ENCODE peak calls at places on chromosomes 6 and 20, in seven cellular contexts. One of them, this sample, is unnamed.

GRCh38 chr6:32190946-32191677 is 1.1 kb upstream of the PBX2 start:
- DNase-seq in amygdala: no peak
- DNase-seq in NCI-H1092: no peak
- DNase-seq in stimulated activated CD8-positive, alpha-beta memory T cell treated with anti-CD3 and anti-CD28 coated beads, Interleukin-2, amount 100 ng/mL, for 48 hours: no peak
- DNase-seq in H54: no peak
- DNase-seq in activated T-helper 1 cell treated with anti-CD3 and anti-CD28 coated beads, Interleukin-12 subunit alpha, Interleukin-12 subunit beta, Interleukin-2, Interleukin-4 antibody, amounts not matched to agents 30 ng/mL and 10 ng/mL and 1 ng/mL, durations not matched to agents 14 hours and 24 hours and 36 hours: no peak
- DNase-seq in naive thymus-derived CD8-positive, alpha-beta T cell: no peak
- DNase-seq in this sample: no peak

GRCh38 chr6:2766767-2767314 is 1.6 kb downstream of the WRNIP1 start:
- DNase-seq in H54: no peak
- DNase-seq in naive thymus-derived CD8-positive, alpha-beta T cell: no peak
- DNase-seq in amygdala: no peak
- DNase-seq in activated T-helper 1 cell treated with anti-CD3 and anti-CD28 coated beads, Interleukin-12 subunit alpha, Interleukin-12 subunit beta, Interleukin-2, Interleukin-4 antibody, amounts not matched to agents 30 ng/mL and 10 ng/mL and 1 ng/mL, durations not matched to agents 14 hours and 24 hours and 36 hours: no peak
- DNase-seq in stimulated activated CD8-positive, alpha-beta memory T cell treated with anti-CD3 and anti-CD28 coated beads, Interleukin-2, amount 100 ng/mL, for 48 hours: no peak
- DNase-seq in NCI-H1092: no peak
- DNase-seq in this sample: peak

GRCh38 chr20:38649275-38649891 is 47.8 kb downstream of the ARHGAP40 start:
- DNase-seq in NCI-H1092: peak
- DNase-seq in stimulated activated CD8-positive, alpha-beta memory T cell treated with anti-CD3 and anti-CD28 coated beads, Interleukin-2, amount 100 ng/mL, for 48 hours: no peak
- DNase-seq in H54: no peak
- DNase-seq in amygdala: peak
- DNase-seq in activated T-helper 1 cell treated with anti-CD3 and anti-CD28 coated beads, Interleukin-12 subunit alpha, Interleukin-12 subunit beta, Interleukin-2, Interleukin-4 antibody, amounts not matched to agents 30 ng/mL and 10 ng/mL and 1 ng/mL, durations not matched to agents 14 hours and 24 hours and 36 hours: no peak
- DNase-seq in naive thymus-derived CD8-positive, alpha-beta T cell: no peak
- DNase-seq in this sample: no peak

GRCh38 chr6:15966000-15966399 is 162.9 kb upstream of the MYLIP start:
- DNase-seq in activated T-helper 1 cell treated with anti-CD3 and anti-CD28 coated beads, Interleukin-12 subunit alpha, Interleukin-12 subunit beta, Interleukin-2, Interleukin-4 antibody, amounts not matched to agents 30 ng/mL and 10 ng/mL and 1 ng/mL, durations not matched to agents 14 hours and 24 hours and 36 hours: no peak
- DNase-seq in naive thymus-derived CD8-positive, alpha-beta T cell: no peak
- DNase-seq in NCI-H1092: no peak
- DNase-seq in amygdala: no peak
- DNase-seq in stimulated activated CD8-positive, alpha-beta memory T cell treated with anti-CD3 and anti-CD28 coated beads, Interleukin-2, amount 100 ng/mL, for 48 hours: no peak
- DNase-seq in H54: no peak
- DNase-seq in this sample: no peak

GRCh38 chr6:96116674-96117073 is 100.9 kb downstream of the FUT9 start:
- DNase-seq in NCI-H1092: no peak
- DNase-seq in naive thymus-derived CD8-positive, alpha-beta T cell: no peak
- DNase-seq in stimulated activated CD8-positive, alpha-beta memory T cell treated with anti-CD3 and anti-CD28 coated beads, Interleukin-2, amount 100 ng/mL, for 48 hours: no peak
- DNase-seq in H54: no peak
- DNase-seq in activated T-helper 1 cell treated with anti-CD3 and anti-CD28 coated beads, Interleukin-12 subunit alpha, Interleukin-12 subunit beta, Interleukin-2, Interleukin-4 antibody, amounts not matched to agents 30 ng/mL and 10 ng/mL and 1 ng/mL, durations not matched to agents 14 hours and 24 hours and 36 hours: no peak
- DNase-seq in amygdala: no peak
- DNase-seq in this sample: no peak

GRCh38 chr6:134997133-134997841 is 47.4 kb upstream of the ALDH8A1 start:
- DNase-seq in H54: no peak
- DNase-seq in activated T-helper 1 cell treated with anti-CD3 and anti-CD28 coated beads, Interleukin-12 subunit alpha, Interleukin-12 subunit beta, Interleukin-2, Interleukin-4 antibody, amounts not matched to agents 30 ng/mL and 10 ng/mL and 1 ng/mL, durations not matched to agents 14 hours and 24 hours and 36 hours: no peak
- DNase-seq in naive thymus-derived CD8-positive, alpha-beta T cell: no peak
- DNase-seq in stimulated activated CD8-positive, alpha-beta memory T cell treated with anti-CD3 and anti-CD28 coated beads, Interleukin-2, amount 100 ng/mL, for 48 hours: no peak
- DNase-seq in NCI-H1092: no peak
- DNase-seq in amygdala: no peak
- DNase-seq in this sample: no peak

GRCh38 chr20:34575756-34576155 is 17.2 kb downstream of the MAP1LC3A start:
- DNase-seq in naive thymus-derived CD8-positive, alpha-beta T cell: no peak
- DNase-seq in activated T-helper 1 cell treated with anti-CD3 and anti-CD28 coated beads, Interleukin-12 subunit alpha, Interleukin-12 subunit beta, Interleukin-2, Interleukin-4 antibody, amounts not matched to agents 30 ng/mL and 10 ng/mL and 1 ng/mL, durations not matched to agents 14 hours and 24 hours and 36 hours: no peak
- DNase-seq in stimulated activated CD8-positive, alpha-beta memory T cell treated with anti-CD3 and anti-CD28 coated beads, Interleukin-2, amount 100 ng/mL, for 48 hours: no peak
- DNase-seq in H54: no peak
- DNase-seq in NCI-H1092: no peak
- DNase-seq in amygdala: no peak
- DNase-seq in this sample: no peak

GRCh38 chr6:154383273-154383672 is 26.7 kb upstream of the IPCEF1 start:
- DNase-seq in amygdala: no peak
- DNase-seq in stimulated activated CD8-positive, alpha-beta memory T cell treated with anti-CD3 and anti-CD28 coated beads, Interleukin-2, amount 100 ng/mL, for 48 hours: no peak
- DNase-seq in activated T-helper 1 cell treated with anti-CD3 and anti-CD28 coated beads, Interleukin-12 subunit alpha, Interleukin-12 subunit beta, Interleukin-2, Interleukin-4 antibody, amounts not matched to agents 30 ng/mL and 10 ng/mL and 1 ng/mL, durations not matched to agents 14 hours and 24 hours and 36 hours: no peak
- DNase-seq in NCI-H1092: no peak
- DNase-seq in naive thymus-derived CD8-positive, alpha-beta T cell: no peak
- DNase-seq in H54: no peak
- DNase-seq in this sample: peak

GRCh38 chr6:126033696-126034095 is 47.4 kb downstream of the TRMT11 start:
- DNase-seq in stimulated activated CD8-positive, alpha-beta memory T cell treated with anti-CD3 and anti-CD28 coated beads, Interleukin-2, amount 100 ng/mL, for 48 hours: no peak
- DNase-seq in H54: peak
- DNase-seq in amygdala: no peak
- DNase-seq in naive thymus-derived CD8-positive, alpha-beta T cell: no peak
- DNase-seq in NCI-H1092: no peak
- DNase-seq in activated T-helper 1 cell treated with anti-CD3 and anti-CD28 coated beads, Interleukin-12 subunit alpha, Interleukin-12 subunit beta, Interleukin-2, Interleukin-4 antibody, amounts not matched to agents 30 ng/mL and 10 ng/mL and 1 ng/mL, durations not matched to agents 14 hours and 24 hours and 36 hours: no peak
- DNase-seq in this sample: peak

GRCh38 chr20:50834599-50835005 is 39.7 kb downstream of the BCAS4 start:
- DNase-seq in H54: no peak
- DNase-seq in activated T-helper 1 cell treated with anti-CD3 and anti-CD28 coated beads, Interleukin-12 subunit alpha, Interleukin-12 subunit beta, Interleukin-2, Interleukin-4 antibody, amounts not matched to agents 30 ng/mL and 10 ng/mL and 1 ng/mL, durations not matched to agents 14 hours and 24 hours and 36 hours: no peak
- DNase-seq in stimulated activated CD8-positive, alpha-beta memory T cell treated with anti-CD3 and anti-CD28 coated beads, Interleukin-2, amount 100 ng/mL, for 48 hours: no peak
- DNase-seq in amygdala: no peak
- DNase-seq in NCI-H1092: no peak
- DNase-seq in naive thymus-derived CD8-positive, alpha-beta T cell: no peak
- DNase-seq in this sample: peak

GRCh38 chr20:35304956-35305355 is 12.7 kb upstream of the FAM83C start:
- DNase-seq in activated T-helper 1 cell treated with anti-CD3 and anti-CD28 coated beads, Interleukin-12 subunit alpha, Interleukin-12 subunit beta, Interleukin-2, Interleukin-4 antibody, amounts not matched to agents 30 ng/mL and 10 ng/mL and 1 ng/mL, durations not matched to agents 14 hours and 24 hours and 36 hours: no peak
- DNase-seq in naive thymus-derived CD8-positive, alpha-beta T cell: no peak
- DNase-seq in H54: no peak
- DNase-seq in amygdala: no peak
- DNase-seq in NCI-H1092: no peak
- DNase-seq in stimulated activated CD8-positive, alpha-beta memory T cell treated with anti-CD3 and anti-CD28 coated beads, Interleukin-2, amount 100 ng/mL, for 48 hours: no peak
- DNase-seq in this sample: no peak

GRCh38 chr20:63394069-63394468 is 32.9 kb upstream of the CHRNA4 start:
- DNase-seq in amygdala: no peak
- DNase-seq in stimulated activated CD8-positive, alpha-beta memory T cell treated with anti-CD3 and anti-CD28 coated beads, Interleukin-2, amount 100 ng/mL, for 48 hours: no peak
- DNase-seq in naive thymus-derived CD8-positive, alpha-beta T cell: no peak
- DNase-seq in H54: no peak
- DNase-seq in activated T-helper 1 cell treated with anti-CD3 and anti-CD28 coated beads, Interleukin-12 subunit alpha, Interleukin-12 subunit beta, Interleukin-2, Interleukin-4 antibody, amounts not matched to agents 30 ng/mL and 10 ng/mL and 1 ng/mL, durations not matched to agents 14 hours and 24 hours and 36 hours: no peak
- DNase-seq in NCI-H1092: no peak
- DNase-seq in this sample: peak

GRCh38 chr20:53827996-53828672 is 234.5 kb upstream of the ZNF217 start:
- DNase-seq in naive thymus-derived CD8-positive, alpha-beta T cell: no peak
- DNase-seq in H54: no peak
- DNase-seq in activated T-helper 1 cell treated with anti-CD3 and anti-CD28 coated beads, Interleukin-12 subunit alpha, Interleukin-12 subunit beta, Interleukin-2, Interleukin-4 antibody, amounts not matched to agents 30 ng/mL and 10 ng/mL and 1 ng/mL, durations not matched to agents 14 hours and 24 hours and 36 hours: no peak
- DNase-seq in NCI-H1092: no peak
- DNase-seq in stimulated activated CD8-positive, alpha-beta memory T cell treated with anti-CD3 and anti-CD28 coated beads, Interleukin-2, amount 100 ng/mL, for 48 hours: no peak
- DNase-seq in amygdala: no peak
- DNase-seq in this sample: peak

GRCh38 chr6:14770572-14770971 is 475.3 kb upstream of the JARID2 start:
- DNase-seq in NCI-H1092: no peak
- DNase-seq in stimulated activated CD8-positive, alpha-beta memory T cell treated with anti-CD3 and anti-CD28 coated beads, Interleukin-2, amount 100 ng/mL, for 48 hours: no peak
- DNase-seq in activated T-helper 1 cell treated with anti-CD3 and anti-CD28 coated beads, Interleukin-12 subunit alpha, Interleukin-12 subunit beta, Interleukin-2, Interleukin-4 antibody, amounts not matched to agents 30 ng/mL and 10 ng/mL and 1 ng/mL, durations not matched to agents 14 hours and 24 hours and 36 hours: no peak
- DNase-seq in H54: no peak
- DNase-seq in amygdala: no peak
- DNase-seq in naive thymus-derived CD8-positive, alpha-beta T cell: no peak
- DNase-seq in this sample: peak

GRCh38 chr6:25395731-25396130 is 116.6 kb downstream of the CARMIL1 start:
- DNase-seq in activated T-helper 1 cell treated with anti-CD3 and anti-CD28 coated beads, Interleukin-12 subunit alpha, Interleukin-12 subunit beta, Interleukin-2, Interleukin-4 antibody, amounts not matched to agents 30 ng/mL and 10 ng/mL and 1 ng/mL, durations not matched to agents 14 hours and 24 hours and 36 hours: no peak
- DNase-seq in H54: no peak
- DNase-seq in NCI-H1092: no peak
- DNase-seq in naive thymus-derived CD8-positive, alpha-beta T cell: no peak
- DNase-seq in amygdala: no peak
- DNase-seq in stimulated activated CD8-positive, alpha-beta memory T cell treated with anti-CD3 and anti-CD28 coated beads, Interleukin-2, amount 100 ng/mL, for 48 hours: no peak
- DNase-seq in this sample: no peak

GRCh38 chr6:39849764-39850163 is 57.6 kb downstream of the DAAM2 start:
- DNase-seq in amygdala: no peak
- DNase-seq in naive thymus-derived CD8-positive, alpha-beta T cell: no peak
- DNase-seq in stimulated activated CD8-positive, alpha-beta memory T cell treated with anti-CD3 and anti-CD28 coated beads, Interleukin-2, amount 100 ng/mL, for 48 hours: no peak
- DNase-seq in H54: no peak
- DNase-seq in activated T-helper 1 cell treated with anti-CD3 and anti-CD28 coated beads, Interleukin-12 subunit alpha, Interleukin-12 subunit beta, Interleukin-2, Interleukin-4 antibody, amounts not matched to agents 30 ng/mL and 10 ng/mL and 1 ng/mL, durations not matched to agents 14 hours and 24 hours and 36 hours: no peak
- DNase-seq in NCI-H1092: no peak
- DNase-seq in this sample: no peak

GRCh38 chr6:170253226-170253909 is 37.5 kb downstream of the DLL1 start:
- DNase-seq in H54: no peak
- DNase-seq in NCI-H1092: peak
- DNase-seq in amygdala: no peak
- DNase-seq in stimulated activated CD8-positive, alpha-beta memory T cell treated with anti-CD3 and anti-CD28 coated beads, Interleukin-2, amount 100 ng/mL, for 48 hours: no peak
- DNase-seq in naive thymus-derived CD8-positive, alpha-beta T cell: no peak
- DNase-seq in activated T-helper 1 cell treated with anti-CD3 and anti-CD28 coated beads, Interleukin-12 subunit alpha, Interleukin-12 subunit beta, Interleukin-2, Interleukin-4 antibody, amounts not matched to agents 30 ng/mL and 10 ng/mL and 1 ng/mL, durations not matched to agents 14 hours and 24 hours and 36 hours: no peak
- DNase-seq in this sample: no peak

GRCh38 chr20:48324744-48325143 is 503.1 kb downstream of the PREX1 start:
- DNase-seq in amygdala: no peak
- DNase-seq in NCI-H1092: no peak
- DNase-seq in H54: no peak
- DNase-seq in naive thymus-derived CD8-positive, alpha-beta T cell: no peak
- DNase-seq in activated T-helper 1 cell treated with anti-CD3 and anti-CD28 coated beads, Interleukin-12 subunit alpha, Interleukin-12 subunit beta, Interleukin-2, Interleukin-4 antibody, amounts not matched to agents 30 ng/mL and 10 ng/mL and 1 ng/mL, durations not matched to agents 14 hours and 24 hours and 36 hours: no peak
- DNase-seq in stimulated activated CD8-positive, alpha-beta memory T cell treated with anti-CD3 and anti-CD28 coated beads, Interleukin-2, amount 100 ng/mL, for 48 hours: no peak
- DNase-seq in this sample: no peak

GRCh38 chr6:23547851-23548250 is 578.2 kb upstream of the NRSN1 start:
- DNase-seq in naive thymus-derived CD8-positive, alpha-beta T cell: no peak
- DNase-seq in activated T-helper 1 cell treated with anti-CD3 and anti-CD28 coated beads, Interleukin-12 subunit alpha, Interleukin-12 subunit beta, Interleukin-2, Interleukin-4 antibody, amounts not matched to agents 30 ng/mL and 10 ng/mL and 1 ng/mL, durations not matched to agents 14 hours and 24 hours and 36 hours: no peak
- DNase-seq in stimulated activated CD8-positive, alpha-beta memory T cell treated with anti-CD3 and anti-CD28 coated beads, Interleukin-2, amount 100 ng/mL, for 48 hours: no peak
- DNase-seq in amygdala: no peak
- DNase-seq in H54: no peak
- DNase-seq in NCI-H1092: peak
- DNase-seq in this sample: no peak

GRCh38 chr6:46269447-46270229 is 98.9 kb upstream of the ENPP5 start:
- DNase-seq in NCI-H1092: peak
- DNase-seq in amygdala: peak
- DNase-seq in H54: no peak
- DNase-seq in stimulated activated CD8-positive, alpha-beta memory T cell treated with anti-CD3 and anti-CD28 coated beads, Interleukin-2, amount 100 ng/mL, for 48 hours: no peak
- DNase-seq in activated T-helper 1 cell treated with anti-CD3 and anti-CD28 coated beads, Interleukin-12 subunit alpha, Interleukin-12 subunit beta, Interleukin-2, Interleukin-4 antibody, amounts not matched to agents 30 ng/mL and 10 ng/mL and 1 ng/mL, durations not matched to agents 14 hours and 24 hours and 36 hours: no peak
- DNase-seq in naive thymus-derived CD8-positive, alpha-beta T cell: no peak
- DNase-seq in this sample: no peak

GRCh38 chr20:53343433-53343832 is 250.2 kb downstream of the ZNF217 start:
- DNase-seq in NCI-H1092: peak
- DNase-seq in stimulated activated CD8-positive, alpha-beta memory T cell treated with anti-CD3 and anti-CD28 coated beads, Interleukin-2, amount 100 ng/mL, for 48 hours: no peak
- DNase-seq in activated T-helper 1 cell treated with anti-CD3 and anti-CD28 coated beads, Interleukin-12 subunit alpha, Interleukin-12 subunit beta, Interleukin-2, Interleukin-4 antibody, amounts not matched to agents 30 ng/mL and 10 ng/mL and 1 ng/mL, durations not matched to agents 14 hours and 24 hours and 36 hours: no peak
- DNase-seq in naive thymus-derived CD8-positive, alpha-beta T cell: no peak
- DNase-seq in H54: no peak
- DNase-seq in amygdala: no peak
- DNase-seq in this sample: no peak

GRCh38 chr6:142568857-142569597 is 267.2 kb downstream of the ADGRG6 start:
- DNase-seq in activated T-helper 1 cell treated with anti-CD3 and anti-CD28 coated beads, Interleukin-12 subunit alpha, Interleukin-12 subunit beta, Interleukin-2, Interleukin-4 antibody, amounts not matched to agents 30 ng/mL and 10 ng/mL and 1 ng/mL, durations not matched to agents 14 hours and 24 hours and 36 hours: no peak
- DNase-seq in naive thymus-derived CD8-positive, alpha-beta T cell: no peak
- DNase-seq in H54: no peak
- DNase-seq in stimulated activated CD8-positive, alpha-beta memory T cell treated with anti-CD3 and anti-CD28 coated beads, Interleukin-2, amount 100 ng/mL, for 48 hours: no peak
- DNase-seq in amygdala: no peak
- DNase-seq in NCI-H1092: no peak
- DNase-seq in this sample: peak

GRCh38 chr6:148629910-148630470 is 116.8 kb upstream of the UST start:
- DNase-seq in NCI-H1092: no peak
- DNase-seq in stimulated activated CD8-positive, alpha-beta memory T cell treated with anti-CD3 and anti-CD28 coated beads, Interleukin-2, amount 100 ng/mL, for 48 hours: no peak
- DNase-seq in naive thymus-derived CD8-positive, alpha-beta T cell: no peak
- DNase-seq in activated T-helper 1 cell treated with anti-CD3 and anti-CD28 coated beads, Interleukin-12 subunit alpha, Interleukin-12 subunit beta, Interleukin-2, Interleukin-4 antibody, amounts not matched to agents 30 ng/mL and 10 ng/mL and 1 ng/mL, durations not matched to agents 14 hours and 24 hours and 36 hours: no peak
- DNase-seq in H54: no peak
- DNase-seq in amygdala: no peak
- DNase-seq in this sample: no peak

GRCh38 chr6:27092316-27092692 is 155.2 kb upstream of the PRSS16 start:
- DNase-seq in activated T-helper 1 cell treated with anti-CD3 and anti-CD28 coated beads, Interleukin-12 subunit alpha, Interleukin-12 subunit beta, Interleukin-2, Interleukin-4 antibody, amounts not matched to agents 30 ng/mL and 10 ng/mL and 1 ng/mL, durations not matched to agents 14 hours and 24 hours and 36 hours: no peak
- DNase-seq in H54: no peak
- DNase-seq in naive thymus-derived CD8-positive, alpha-beta T cell: no peak
- DNase-seq in NCI-H1092: no peak
- DNase-seq in amygdala: no peak
- DNase-seq in stimulated activated CD8-positive, alpha-beta memory T cell treated with anti-CD3 and anti-CD28 coated beads, Interleukin-2, amount 100 ng/mL, for 48 hours: no peak
- DNase-seq in this sample: no peak

GRCh38 chr20:53949319-53949839 is 121.0 kb downstream of the BCAS1 start:
- DNase-seq in H54: peak
- DNase-seq in amygdala: no peak
- DNase-seq in naive thymus-derived CD8-positive, alpha-beta T cell: peak
- DNase-seq in activated T-helper 1 cell treated with anti-CD3 and anti-CD28 coated beads, Interleukin-12 subunit alpha, Interleukin-12 subunit beta, Interleukin-2, Interleukin-4 antibody, amounts not matched to agents 30 ng/mL and 10 ng/mL and 1 ng/mL, durations not matched to agents 14 hours and 24 hours and 36 hours: peak
- DNase-seq in stimulated activated CD8-positive, alpha-beta memory T cell treated with anti-CD3 and anti-CD28 coated beads, Interleukin-2, amount 100 ng/mL, for 48 hours: peak
- DNase-seq in NCI-H1092: no peak
- DNase-seq in this sample: peak

GRCh38 chr6:107972413-107973096 is 14.5 kb upstream of the SEC63 start:
- DNase-seq in stimulated activated CD8-positive, alpha-beta memory T cell treated with anti-CD3 and anti-CD28 coated beads, Interleukin-2, amount 100 ng/mL, for 48 hours: no peak
- DNase-seq in naive thymus-derived CD8-positive, alpha-beta T cell: no peak
- DNase-seq in H54: no peak
- DNase-seq in activated T-helper 1 cell treated with anti-CD3 and anti-CD28 coated beads, Interleukin-12 subunit alpha, Interleukin-12 subunit beta, Interleukin-2, Interleukin-4 antibody, amounts not matched to agents 30 ng/mL and 10 ng/mL and 1 ng/mL, durations not matched to agents 14 hours and 24 hours and 36 hours: no peak
- DNase-seq in NCI-H1092: no peak
- DNase-seq in amygdala: no peak
- DNase-seq in this sample: no peak

GRCh38 chr20:8918145-8918544 is 150.7 kb upstream of the PLCB4 start:
- DNase-seq in naive thymus-derived CD8-positive, alpha-beta T cell: no peak
- DNase-seq in H54: no peak
- DNase-seq in activated T-helper 1 cell treated with anti-CD3 and anti-CD28 coated beads, Interleukin-12 subunit alpha, Interleukin-12 subunit beta, Interleukin-2, Interleukin-4 antibody, amounts not matched to agents 30 ng/mL and 10 ng/mL and 1 ng/mL, durations not matched to agents 14 hours and 24 hours and 36 hours: no peak
- DNase-seq in NCI-H1092: no peak
- DNase-seq in amygdala: no peak
- DNase-seq in stimulated activated CD8-positive, alpha-beta memory T cell treated with anti-CD3 and anti-CD28 coated beads, Interleukin-2, amount 100 ng/mL, for 48 hours: no peak
- DNase-seq in this sample: no peak

GRCh38 chr20:25090492-25091429 is 8.8 kb upstream of the VSX1 start:
- DNase-seq in amygdala: no peak
- DNase-seq in stimulated activated CD8-positive, alpha-beta memory T cell treated with anti-CD3 and anti-CD28 coated beads, Interleukin-2, amount 100 ng/mL, for 48 hours: peak
- DNase-seq in activated T-helper 1 cell treated with anti-CD3 and anti-CD28 coated beads, Interleukin-12 subunit alpha, Interleukin-12 subunit beta, Interleukin-2, Interleukin-4 antibody, amounts not matched to agents 30 ng/mL and 10 ng/mL and 1 ng/mL, durations not matched to agents 14 hours and 24 hours and 36 hours: peak
- DNase-seq in NCI-H1092: peak
- DNase-seq in H54: no peak
- DNase-seq in naive thymus-derived CD8-positive, alpha-beta T cell: peak
- DNase-seq in this sample: peak

GRCh38 chr20:330233-331149 is 5.1 kb downstream of the SOX12 start:
- DNase-seq in naive thymus-derived CD8-positive, alpha-beta T cell: peak
- DNase-seq in stimulated activated CD8-positive, alpha-beta memory T cell treated with anti-CD3 and anti-CD28 coated beads, Interleukin-2, amount 100 ng/mL, for 48 hours: no peak
- DNase-seq in H54: peak
- DNase-seq in amygdala: peak
- DNase-seq in NCI-H1092: peak
- DNase-seq in activated T-helper 1 cell treated with anti-CD3 and anti-CD28 coated beads, Interleukin-12 subunit alpha, Interleukin-12 subunit beta, Interleukin-2, Interleukin-4 antibody, amounts not matched to agents 30 ng/mL and 10 ng/mL and 1 ng/mL, durations not matched to agents 14 hours and 24 hours and 36 hours: peak
- DNase-seq in this sample: peak

GRCh38 chr6:153927867-153928266 is 111.2 kb upstream of the OPRM1 start:
- DNase-seq in stimulated activated CD8-positive, alpha-beta memory T cell treated with anti-CD3 and anti-CD28 coated beads, Interleukin-2, amount 100 ng/mL, for 48 hours: no peak
- DNase-seq in naive thymus-derived CD8-positive, alpha-beta T cell: no peak
- DNase-seq in amygdala: no peak
- DNase-seq in activated T-helper 1 cell treated with anti-CD3 and anti-CD28 coated beads, Interleukin-12 subunit alpha, Interleukin-12 subunit beta, Interleukin-2, Interleukin-4 antibody, amounts not matched to agents 30 ng/mL and 10 ng/mL and 1 ng/mL, durations not matched to agents 14 hours and 24 hours and 36 hours: no peak
- DNase-seq in NCI-H1092: no peak
- DNase-seq in H54: no peak
- DNase-seq in this sample: no peak

GRCh38 chr6:66931787-66932186 is 1224.8 kb upstream of the EYS start:
- DNase-seq in H54: no peak
- DNase-seq in activated T-helper 1 cell treated with anti-CD3 and anti-CD28 coated beads, Interleukin-12 subunit alpha, Interleukin-12 subunit beta, Interleukin-2, Interleukin-4 antibody, amounts not matched to agents 30 ng/mL and 10 ng/mL and 1 ng/mL, durations not matched to agents 14 hours and 24 hours and 36 hours: no peak
- DNase-seq in naive thymus-derived CD8-positive, alpha-beta T cell: no peak
- DNase-seq in amygdala: no peak
- DNase-seq in NCI-H1092: no peak
- DNase-seq in stimulated activated CD8-positive, alpha-beta memory T cell treated with anti-CD3 and anti-CD28 coated beads, Interleukin-2, amount 100 ng/mL, for 48 hours: no peak
- DNase-seq in this sample: no peak

GRCh38 chr6:156167289-156168076 is 609.7 kb upstream of the ARID1B start:
- DNase-seq in amygdala: no peak
- DNase-seq in H54: no peak
- DNase-seq in activated T-helper 1 cell treated with anti-CD3 and anti-CD28 coated beads, Interleukin-12 subunit alpha, Interleukin-12 subunit beta, Interleukin-2, Interleukin-4 antibody, amounts not matched to agents 30 ng/mL and 10 ng/mL and 1 ng/mL, durations not matched to agents 14 hours and 24 hours and 36 hours: no peak
- DNase-seq in naive thymus-derived CD8-positive, alpha-beta T cell: no peak
- DNase-seq in stimulated activated CD8-positive, alpha-beta memory T cell treated with anti-CD3 and anti-CD28 coated beads, Interleukin-2, amount 100 ng/mL, for 48 hours: no peak
- DNase-seq in NCI-H1092: no peak
- DNase-seq in this sample: no peak

GRCh38 chr6:20455175-20456075 is 53.7 kb downstream of the E2F3 start:
- DNase-seq in naive thymus-derived CD8-positive, alpha-beta T cell: no peak
- DNase-seq in H54: no peak
- DNase-seq in activated T-helper 1 cell treated with anti-CD3 and anti-CD28 coated beads, Interleukin-12 subunit alpha, Interleukin-12 subunit beta, Interleukin-2, Interleukin-4 antibody, amounts not matched to agents 30 ng/mL and 10 ng/mL and 1 ng/mL, durations not matched to agents 14 hours and 24 hours and 36 hours: no peak
- DNase-seq in amygdala: no peak
- DNase-seq in NCI-H1092: no peak
- DNase-seq in stimulated activated CD8-positive, alpha-beta memory T cell treated with anti-CD3 and anti-CD28 coated beads, Interleukin-2, amount 100 ng/mL, for 48 hours: no peak
- DNase-seq in this sample: peak

GRCh38 chr6:45877970-45878590 is 137.6 kb downstream of the CLIC5 start:
- DNase-seq in NCI-H1092: no peak
- DNase-seq in activated T-helper 1 cell treated with anti-CD3 and anti-CD28 coated beads, Interleukin-12 subunit alpha, Interleukin-12 subunit beta, Interleukin-2, Interleukin-4 antibody, amounts not matched to agents 30 ng/mL and 10 ng/mL and 1 ng/mL, durations not matched to agents 14 hours and 24 hours and 36 hours: no peak
- DNase-seq in naive thymus-derived CD8-positive, alpha-beta T cell: no peak
- DNase-seq in amygdala: no peak
- DNase-seq in stimulated activated CD8-positive, alpha-beta memory T cell treated with anti-CD3 and anti-CD28 coated beads, Interleukin-2, amount 100 ng/mL, for 48 hours: no peak
- DNase-seq in H54: no peak
- DNase-seq in this sample: no peak

GRCh38 chr20:19048898-19049889 is 163.2 kb upstream of the SLC24A3 start:
- DNase-seq in naive thymus-derived CD8-positive, alpha-beta T cell: no peak
- DNase-seq in NCI-H1092: no peak
- DNase-seq in amygdala: no peak
- DNase-seq in stimulated activated CD8-positive, alpha-beta memory T cell treated with anti-CD3 and anti-CD28 coated beads, Interleukin-2, amount 100 ng/mL, for 48 hours: no peak
- DNase-seq in activated T-helper 1 cell treated with anti-CD3 and anti-CD28 coated beads, Interleukin-12 subunit alpha, Interleukin-12 subunit beta, Interleukin-2, Interleukin-4 antibody, amounts not matched to agents 30 ng/mL and 10 ng/mL and 1 ng/mL, durations not matched to agents 14 hours and 24 hours and 36 hours: no peak
- DNase-seq in H54: no peak
- DNase-seq in this sample: no peak

GRCh38 chr6:56594699-56595098 is 48.0 kb downstream of the DST start:
- DNase-seq in H54: no peak
- DNase-seq in NCI-H1092: no peak
- DNase-seq in amygdala: no peak
- DNase-seq in stimulated activated CD8-positive, alpha-beta memory T cell treated with anti-CD3 and anti-CD28 coated beads, Interleukin-2, amount 100 ng/mL, for 48 hours: no peak
- DNase-seq in naive thymus-derived CD8-positive, alpha-beta T cell: no peak
- DNase-seq in activated T-helper 1 cell treated with anti-CD3 and anti-CD28 coated beads, Interleukin-12 subunit alpha, Interleukin-12 subunit beta, Interleukin-2, Interleukin-4 antibody, amounts not matched to agents 30 ng/mL and 10 ng/mL and 1 ng/mL, durations not matched to agents 14 hours and 24 hours and 36 hours: no peak
- DNase-seq in this sample: no peak

GRCh38 chr20:1841554-1842140 is 53.6 kb upstream of the SIRPA start:
- DNase-seq in NCI-H1092: no peak
- DNase-seq in stimulated activated CD8-positive, alpha-beta memory T cell treated with anti-CD3 and anti-CD28 coated beads, Interleukin-2, amount 100 ng/mL, for 48 hours: no peak
- DNase-seq in naive thymus-derived CD8-positive, alpha-beta T cell: no peak
- DNase-seq in H54: no peak
- DNase-seq in activated T-helper 1 cell treated with anti-CD3 and anti-CD28 coated beads, Interleukin-12 subunit alpha, Interleukin-12 subunit beta, Interleukin-2, Interleukin-4 antibody, amounts not matched to agents 30 ng/mL and 10 ng/mL and 1 ng/mL, durations not matched to agents 14 hours and 24 hours and 36 hours: no peak
- DNase-seq in amygdala: no peak
- DNase-seq in this sample: no peak

GRCh38 chr6:157603971-157604370 is 219.1 kb upstream of the SNX9 start:
- DNase-seq in activated T-helper 1 cell treated with anti-CD3 and anti-CD28 coated beads, Interleukin-12 subunit alpha, Interleukin-12 subunit beta, Interleukin-2, Interleukin-4 antibody, amounts not matched to agents 30 ng/mL and 10 ng/mL and 1 ng/mL, durations not matched to agents 14 hours and 24 hours and 36 hours: no peak
- DNase-seq in stimulated activated CD8-positive, alpha-beta memory T cell treated with anti-CD3 and anti-CD28 coated beads, Interleukin-2, amount 100 ng/mL, for 48 hours: no peak
- DNase-seq in naive thymus-derived CD8-positive, alpha-beta T cell: no peak
- DNase-seq in H54: no peak
- DNase-seq in amygdala: no peak
- DNase-seq in NCI-H1092: no peak
- DNase-seq in this sample: no peak